ENCODE peak calls at places on chromosome 18, in nine cellular contexts. S is GM12865, W is adrenal gland, Y is sigmoid colon, I is left ventricle myocardium inferior, J is Caco-2, M is fibroblast of pulmonary artery, G is body of pancreas, N is astrocyte of the cerebellum. U is an unnamed sample.

GRCh38 chr18:59659486-59660187 is 37.6 kb downstream of the CCBE1 start:
- DNase-seq in W (no peak), I (no peak), S (no peak), G (no peak), J (no peak), N (no peak), M (no peak), Y (no peak), U (no peak)

GRCh38 chr18:79923896-79924585 is 27.4 kb downstream of the SLC66A2 start:
- DNase-seq in I (no peak), J (no peak), G (peak; percentile 5), W (peak; percentile 12), N (no peak), M (no peak), Y (peak; percentile 47), S (no peak), U (no peak)

GRCh38 chr18:73431620-73432019 is 563.8 kb upstream of the NETO1 start:
- DNase-seq in J (no peak), S (no peak), I (no peak), Y (no peak), N (no peak), M (no peak), W (no peak), G (no peak), U (no peak)

GRCh38 chr18:55546873-55547704 is 40.9 kb downstream of the TCF4 start:
- DNase-seq in I (no peak), G (no peak), Y (peak; percentile 64), W (no peak), S (no peak), M (peak; percentile 70), J (no peak), N (peak; percentile 86), U (peak; percentile 15)

GRCh38 chr18:45951021-45951714 is 16.0 kb downstream of the EPG5 start:
- DNase-seq in G (no peak), S (no peak), Y (no peak), M (peak; percentile 92), W (peak; percentile 44), J (no peak), N (peak; percentile 9), I (no peak), U (peak; percentile 39)

GRCh38 chr18:8895987-8896619 is 190.7 kb downstream of the MTCL1 start:
- DNase-seq in G (no peak), Y (no peak), M (peak; percentile 65), S (no peak), J (no peak), N (peak; percentile 60), W (no peak), I (no peak), U (peak; percentile 19)

GRCh38 chr18:14919666-14920065 is 171.7 kb downstream of the ANKRD30B start:
- DNase-seq in S (no peak), I (no peak), G (peak; percentile 51), J (no peak), Y (no peak), M (no peak), N (no peak), W (no peak), U (no peak)

GRCh38 chr18:48621815-48622555 is 83.2 kb downstream of the CTIF start:
- DNase-seq in Y (no peak), J (no peak), N (no peak), S (no peak), G (no peak), M (no peak), W (no peak), I (no peak), U (no peak)

GRCh38 chr18:33540392-33540791 is 37.6 kb upstream of the ASXL3 start:
- DNase-seq in J (no peak), M (no peak), Y (no peak), N (no peak), I (no peak), S (no peak), G (no peak), W (no peak), U (no peak)

GRCh38 chr18:7567487-7568425 is 640 bp downstream of the PTPRM start:
- DNase-seq in M (peak; percentile 71), G (peak; percentile 69), N (no peak), W (peak; percentile 73), S (no peak), I (peak; percentile 48), Y (peak; percentile 83), J (no peak), U (no peak)

GRCh38 chr18:24964213-24964612 is 387.8 kb downstream of the ZNF521 start:
- DNase-seq in G (no peak), W (no peak), M (no peak), Y (no peak), I (no peak), J (peak; percentile 27), N (no peak), S (peak; percentile 50), U (no peak)

GRCh38 chr18:73840319-73841065 is 307.1 kb downstream of the FBXO15 start:
- DNase-seq in W (no peak), J (no peak), G (no peak), N (no peak), S (no peak), M (no peak), I (no peak), Y (no peak), U (no peak)

GRCh38 chr18:23284629-23285028 is 149.3 kb downstream of the CABLES1 start:
- DNase-seq in J (no peak), Y (no peak), W (no peak), M (no peak), I (no peak), G (no peak), S (no peak), N (no peak), U (no peak)

GRCh38 chr18:61464551-61465102 is 131.4 kb downstream of the CDH20 start:
- DNase-seq in G (no peak), W (no peak), M (no peak), Y (no peak), J (no peak), I (no peak), S (no peak), N (peak; percentile 68), U (no peak)

GRCh38 chr18:74166397-74166796 is 18.1 kb downstream of the TIMM21 start:
- DNase-seq in M (peak; percentile 11), Y (no peak), G (peak; percentile 42), S (no peak), N (no peak), W (no peak), J (no peak), I (no peak), U (no peak)

GRCh38 chr18:23740105-23740830 is 51.0 kb downstream of the LAMA3 start:
- DNase-seq in J (no peak), Y (no peak), M (peak; percentile 46), N (no peak), S (no peak), I (no peak), W (no peak), G (no peak), U (no peak)

GRCh38 chr18:3500016-3500415 is 50.0 kb downstream of the TGIF1 start:
- DNase-seq in J (no peak), G (no peak), S (no peak), I (no peak), M (peak; percentile 17), W (peak; percentile 33), N (no peak), Y (no peak), U (no peak)

GRCh38 chr18:3495691-3496090 is 45.7 kb downstream of the TGIF1 start:
- DNase-seq in W (no peak), S (no peak), Y (no peak), J (no peak), N (no peak), G (no peak), M (no peak), I (no peak), U (no peak)

GRCh38 chr18:3502650-3503049 is 52.7 kb downstream of the TGIF1 start:
- DNase-seq in I (no peak), G (no peak), S (no peak), W (no peak), Y (no peak), M (no peak), N (no peak), J (no peak), U (no peak)

GRCh38 chr18:3498705-3499451 is 48.9 kb downstream of the TGIF1 start:
- DNase-seq in M (peak; percentile 42), S (no peak), Y (no peak), G (peak; percentile 25), N (no peak), W (peak; percentile 38), J (peak; percentile 52), I (peak; percentile 22), U (no peak)

DNA sequence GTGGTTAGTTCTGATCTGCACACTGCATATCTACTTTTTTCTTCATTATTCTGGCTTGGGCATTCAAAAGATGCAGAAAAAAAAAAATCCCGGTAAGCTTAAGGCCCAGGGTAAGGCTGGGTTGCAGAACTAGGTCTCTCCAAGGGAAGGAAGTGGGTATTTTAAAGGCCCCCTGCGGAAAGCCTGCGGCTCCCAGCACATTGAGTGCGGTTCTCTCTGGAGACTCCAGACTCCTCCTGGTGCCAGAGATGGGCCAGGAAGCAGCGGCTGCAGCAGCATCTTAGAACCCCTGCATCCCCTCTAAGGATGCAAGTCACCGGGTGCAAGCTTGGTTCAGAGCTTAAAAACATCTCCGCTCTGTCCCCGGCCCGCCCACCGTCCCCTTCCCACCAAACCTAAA is 49.5 kb downstream of the TGIF1 start:
- DNase-seq in M (peak; percentile 16), W (no peak), G (no peak), N (no peak), S (no peak), Y (no peak), I (no peak), J (no peak), U (no peak)
- H3K4me3 ChIP-seq in M (peak overlapping the region; percentile 41), W (no peak overlapping the region), G (no peak overlapping the region), N (peak overlapping the region; percentile 28), S (no peak overlapping the region), Y (peak overlapping the region; percentile 43), I (peak overlapping the region; percentile 65), J (peak overlapping the region; percentile 38), U (peak overlapping the region; percentile 42)

GRCh38 chr18:67845035-67845434 is 328.5 kb upstream of the DSEL start:
- DNase-seq in N (no peak), M (peak; percentile 45), I (no peak), Y (no peak), W (no peak), S (no peak), J (no peak), G (no peak), U (no peak)
- TF ChIP-seq CTCF in N (no peak), M (peak; percentile 33), I (no peak), Y (no peak), W (no peak), S (no peak), J (no peak), G (no peak), U (no peak)

DNA sequence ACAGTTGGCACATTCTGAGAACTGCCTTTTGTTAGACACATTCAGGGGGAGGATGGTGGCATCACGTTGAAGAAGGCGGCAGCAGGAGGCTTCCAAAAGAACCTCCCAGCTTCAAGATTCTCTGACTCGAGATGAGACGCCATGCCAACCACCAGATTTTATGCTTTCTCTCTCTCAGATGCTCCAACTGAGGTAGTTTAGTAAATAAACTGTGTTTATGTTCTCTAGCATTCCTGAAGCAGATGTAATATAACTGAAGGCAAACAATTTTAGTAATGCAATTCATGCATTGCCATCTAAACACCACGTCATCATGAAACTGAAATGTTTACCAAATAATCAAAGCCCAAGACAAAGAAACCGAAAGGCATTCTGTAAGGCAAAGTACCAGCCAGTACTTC is 102.7 kb downstream of the BCL2 start:
- DNase-seq in G (no peak), N (no peak), S (peak; percentile 52), I (no peak), W (no peak), J (no peak), Y (no peak), M (no peak), U (no peak)
- H3K4me3 ChIP-seq in G (no peak overlapping the region), N (no peak overlapping the region), S (no peak overlapping the region), I (no peak overlapping the region), W (no peak overlapping the region), J (no peak overlapping the region), Y (no peak overlapping the region), M (no peak overlapping the region), U (no peak overlapping the region)

GRCh38 chr18:35267161-35267651 is 22.8 kb downstream of the ZSCAN30 start:
- DNase-seq in N (no peak), J (peak; percentile 80), W (peak; percentile 71), G (peak; percentile 81), I (peak; percentile 85), S (no peak), M (peak; percentile 69), Y (peak; percentile 93), U (peak; percentile 34)
- TF ChIP-seq CTCF in N (no peak), J (no peak), W (no peak), G (no peak), I (peak; percentile 31), S (no peak), M (no peak), Y (no peak), U (no peak)